ENCODE peak calls at places on chromosomes 3 and 15, in five cellular contexts. One of them, this sample, is unnamed.

GRCh38 chr15:69762373-69763148 is 309.9 kb downstream of the RPLP1 start:
- DNase-seq in IMR-90: no peak
- DNase-seq in AG04450: no peak
- DNase-seq in colonic mucosa: no peak
- DNase-seq in hepatocyte: peak; percentile 28
- DNase-seq in this sample: no peak

GRCh38 chr3:127685708-127686511 is 13.2 kb downstream of the ABTB1 start:
- DNase-seq in IMR-90: no peak
- DNase-seq in AG04450: no peak
- DNase-seq in hepatocyte: no peak
- DNase-seq in colonic mucosa: no peak
- DNase-seq in this sample: no peak

GRCh38 chr3:69888040-69888945 is 111.2 kb upstream of the SAMMSON start:
- DNase-seq in AG04450: no peak
- DNase-seq in colonic mucosa: no peak
- DNase-seq in hepatocyte: no peak
- DNase-seq in IMR-90: no peak
- DNase-seq in this sample: no peak

GRCh38 chr3:87410110-87410509 is 133.7 kb upstream of the POU1F1 start:
- DNase-seq in IMR-90: no peak
- DNase-seq in hepatocyte: no peak
- DNase-seq in colonic mucosa: no peak
- DNase-seq in AG04450: no peak
- DNase-seq in this sample: no peak

GRCh38 chr3:30643763-30644462 is 37.5 kb downstream of the TGFBR2 start:
- DNase-seq in AG04450: no peak
- DNase-seq in hepatocyte: no peak
- DNase-seq in colonic mucosa: no peak
- DNase-seq in IMR-90: no peak
- DNase-seq in this sample: no peak

GRCh38 chr3:25365636-25366035 is 62.4 kb upstream of the RARB start:
- DNase-seq in IMR-90: no peak
- DNase-seq in colonic mucosa: no peak
- DNase-seq in AG04450: no peak
- DNase-seq in hepatocyte: peak; percentile 19
- DNase-seq in this sample: no peak

GRCh38 chr3:16338124-16338523 is 73.1 kb downstream of the OXNAD1 start:
- DNase-seq in hepatocyte: no peak
- DNase-seq in AG04450: no peak
- DNase-seq in colonic mucosa: peak; percentile 32
- DNase-seq in IMR-90: no peak
- DNase-seq in this sample: no peak

GRCh38 chr15:96333194-96334016 is 2.9 kb downstream of the NR2F2 start:
- DNase-seq in AG04450: no peak
- DNase-seq in IMR-90: no peak
- DNase-seq in colonic mucosa: peak; percentile 39
- DNase-seq in hepatocyte: peak; percentile 54
- DNase-seq in this sample: peak; percentile 65

GRCh38 chr3:193086688-193087087 is 154.3 kb upstream of the PLAAT1 start:
- DNase-seq in hepatocyte: peak; percentile 30
- DNase-seq in colonic mucosa: no peak
- DNase-seq in AG04450: no peak
- DNase-seq in IMR-90: no peak
- DNase-seq in this sample: no peak

GRCh38 chr15:82995938-82996337 is 9.9 kb downstream of the RAMAC start:
- DNase-seq in IMR-90: peak; percentile 41
- DNase-seq in colonic mucosa: no peak
- DNase-seq in AG04450: no peak
- DNase-seq in hepatocyte: no peak
- DNase-seq in this sample: no peak

GRCh38 chr3:114217266-114217665 is 20.1 kb downstream of the ZNF80 start:
- DNase-seq in IMR-90: no peak
- DNase-seq in hepatocyte: no peak
- DNase-seq in AG04450: no peak
- DNase-seq in colonic mucosa: no peak
- DNase-seq in this sample: no peak

GRCh38 chr15:80967451-80967850 is 22.2 kb downstream of the MESD start:
- DNase-seq in hepatocyte: peak; percentile 46
- DNase-seq in AG04450: peak; percentile 72
- DNase-seq in IMR-90: peak; percentile 76
- DNase-seq in colonic mucosa: no peak
- DNase-seq in this sample: no peak

GRCh38 chr3:186277268-186277909 is 84.6 kb downstream of the DGKG start:
- DNase-seq in AG04450: peak; percentile 37
- DNase-seq in IMR-90: peak; percentile 75
- DNase-seq in colonic mucosa: no peak
- DNase-seq in hepatocyte: peak; percentile 73
- DNase-seq in this sample: no peak

GRCh38 chr3:7999363-7999762 is 502.3 kb upstream of the LMCD1 start:
- DNase-seq in hepatocyte: no peak
- DNase-seq in IMR-90: no peak
- DNase-seq in AG04450: no peak
- DNase-seq in colonic mucosa: no peak
- DNase-seq in this sample: no peak

GRCh38 chr3:13263770-13264467 is 156.2 kb downstream of the NUP210 start:
- DNase-seq in colonic mucosa: no peak
- DNase-seq in hepatocyte: peak; percentile 32
- DNase-seq in AG04450: no peak
- DNase-seq in IMR-90: no peak
- DNase-seq in this sample: peak; percentile 4

GRCh38 chr15:91956026-91956723 is 102.7 kb downstream of the SLCO3A1 start:
- DNase-seq in IMR-90: peak; percentile 35
- DNase-seq in hepatocyte: no peak
- DNase-seq in colonic mucosa: peak; percentile 32
- DNase-seq in AG04450: no peak
- DNase-seq in this sample: peak; percentile 32

GRCh38 chr15:31486906-31487695 is 160.5 kb downstream of the KLF13 start:
- DNase-seq in colonic mucosa: peak; percentile 19
- DNase-seq in IMR-90: no peak
- DNase-seq in AG04450: no peak
- DNase-seq in hepatocyte: no peak
- DNase-seq in this sample: no peak

GRCh38 chr15:45026646-45027045 is 3.7 kb downstream of the SORD start:
- DNase-seq in hepatocyte: no peak
- DNase-seq in colonic mucosa: no peak
- DNase-seq in AG04450: no peak
- DNase-seq in IMR-90: no peak
- DNase-seq in this sample: no peak

DNA sequence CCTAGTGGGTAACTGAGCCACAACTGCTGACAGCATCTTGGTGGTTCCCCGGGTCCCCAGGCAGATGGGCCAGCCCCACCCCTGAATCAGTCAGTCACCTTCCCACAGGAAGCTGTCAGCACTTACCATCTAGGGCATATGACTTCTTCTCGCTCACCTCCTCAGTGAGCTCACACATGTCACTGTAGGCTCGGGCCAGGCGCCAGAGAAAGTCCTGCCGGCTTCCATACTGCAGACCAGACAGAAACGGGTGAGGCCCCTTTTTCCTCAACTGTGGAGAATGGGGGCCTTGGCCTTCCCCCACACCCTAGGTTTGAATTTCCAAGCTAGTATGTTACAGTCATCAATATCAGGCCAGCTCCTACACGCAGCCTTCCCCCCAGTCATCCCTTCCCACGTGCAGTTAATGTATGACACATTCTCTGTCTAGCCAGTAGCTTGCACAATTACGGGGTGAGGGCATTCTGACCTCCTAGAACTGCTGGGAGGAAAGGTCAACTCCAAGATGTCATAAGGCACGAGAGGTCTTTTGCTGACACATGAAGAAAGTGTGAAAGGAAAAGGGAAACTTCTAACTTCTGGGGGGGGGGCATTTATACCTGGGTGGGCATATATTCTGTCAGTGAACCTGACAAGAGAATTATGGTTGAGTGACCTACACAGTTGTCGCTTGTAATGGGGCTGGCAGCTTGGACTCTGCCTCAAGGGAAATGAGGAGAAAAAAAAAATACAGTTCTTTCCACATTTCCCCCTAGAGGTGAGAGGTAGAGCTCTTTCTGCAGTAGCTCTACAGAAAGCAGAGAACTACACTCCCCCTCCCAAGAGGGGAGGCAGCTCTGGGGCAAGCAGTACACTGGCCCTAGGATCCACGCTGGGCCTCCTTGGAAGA is 10.9 kb downstream of the RMDN3 start:
- DNase-seq in colonic mucosa: peak; percentile 22
- DNase-seq in hepatocyte: peak; percentile 44
- DNase-seq in IMR-90: peak; percentile 82
- DNase-seq in AG04450: no peak
- DNase-seq in this sample: no peak
- TF ChIP-seq CTCF in colonic mucosa: no peak
- TF ChIP-seq CTCF in hepatocyte: no peak
- TF ChIP-seq CTCF in IMR-90: no peak
- TF ChIP-seq CTCF in AG04450: peak; percentile 31
- TF ChIP-seq CTCF in this sample: peak; percentile 46

DNA sequence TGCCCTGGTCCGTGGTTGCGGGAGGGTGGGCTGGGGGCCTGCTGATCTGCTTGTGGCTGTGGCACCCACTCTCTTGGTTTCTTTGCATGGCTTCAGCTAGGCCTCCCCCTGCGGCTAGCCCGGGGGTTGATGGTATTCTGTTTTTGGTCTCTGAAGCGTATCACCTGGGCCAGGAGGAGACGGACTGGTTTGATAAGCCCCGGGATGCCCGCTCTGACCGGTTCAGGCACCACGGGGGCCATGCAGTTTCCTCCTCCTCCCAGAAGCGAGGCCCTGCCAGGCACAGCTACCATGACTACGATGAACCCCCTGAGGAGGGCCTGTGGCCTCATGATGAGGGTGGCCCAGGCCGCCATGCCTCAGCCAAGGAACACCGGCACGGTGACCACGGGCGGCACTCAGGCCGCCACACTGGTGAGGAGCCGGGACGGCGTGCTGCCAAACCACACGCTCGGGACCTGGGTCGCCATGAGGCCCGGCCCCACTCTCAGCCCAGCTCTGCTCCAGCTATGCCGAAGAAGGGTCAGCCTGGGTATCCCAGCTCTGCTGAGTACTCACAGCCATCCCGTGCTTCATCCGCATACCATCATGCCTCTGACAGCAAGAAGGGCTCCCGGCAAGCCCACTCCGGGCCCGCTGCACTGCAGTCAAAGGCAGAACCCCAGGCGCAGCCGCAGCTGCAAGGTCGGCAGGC is 11.3 kb upstream of the APEH start:
- DNase-seq in AG04450: no peak
- DNase-seq in colonic mucosa: no peak
- DNase-seq in IMR-90: no peak
- DNase-seq in hepatocyte: no peak
- DNase-seq in this sample: no peak
- TF ChIP-seq CTCF in AG04450: no peak
- TF ChIP-seq CTCF in colonic mucosa: no peak
- TF ChIP-seq CTCF in IMR-90: no peak
- TF ChIP-seq CTCF in hepatocyte: no peak
- TF ChIP-seq CTCF in this sample: no peak

GRCh38 chr15:33392453-33392852 is 81.7 kb downstream of the RYR3 start:
- DNase-seq in colonic mucosa: no peak
- DNase-seq in hepatocyte: no peak
- DNase-seq in IMR-90: no peak
- DNase-seq in AG04450: no peak
- DNase-seq in this sample: no peak
- TF ChIP-seq CTCF in colonic mucosa: no peak
- TF ChIP-seq CTCF in hepatocyte: no peak
- TF ChIP-seq CTCF in IMR-90: no peak
- TF ChIP-seq CTCF in AG04450: no peak
- TF ChIP-seq CTCF in this sample: peak; percentile 15

GRCh38 chr3:117763561-117763960 is 1054.0 kb downstream of the TUSC7 start:
- DNase-seq in AG04450: no peak
- DNase-seq in colonic mucosa: no peak
- DNase-seq in IMR-90: no peak
- DNase-seq in hepatocyte: no peak
- DNase-seq in this sample: no peak
- TF ChIP-seq CTCF in AG04450: no peak
- TF ChIP-seq CTCF in colonic mucosa: no peak
- TF ChIP-seq CTCF in IMR-90: no peak
- TF ChIP-seq CTCF in hepatocyte: no peak
- TF ChIP-seq CTCF in this sample: no peak

GRCh38 chr15:29596266-29596665 is 226.0 kb downstream of the TJP1 start:
- DNase-seq in IMR-90: peak; percentile 45
- DNase-seq in hepatocyte: peak; percentile 10
- DNase-seq in colonic mucosa: no peak
- DNase-seq in AG04450: no peak
- DNase-seq in this sample: no peak
- TF ChIP-seq CTCF in IMR-90: peak; percentile 44
- TF ChIP-seq CTCF in hepatocyte: no peak
- TF ChIP-seq CTCF in colonic mucosa: no peak
- TF ChIP-seq CTCF in AG04450: peak; percentile 32
- TF ChIP-seq CTCF in this sample: no peak

GRCh38 chr15:40932146-40932545 is 3.0 kb downstream of the DLL4 start:
- DNase-seq in hepatocyte: no peak
- DNase-seq in colonic mucosa: peak; percentile 50
- DNase-seq in AG04450: no peak
- DNase-seq in IMR-90: no peak
- DNase-seq in this sample: no peak

GRCh38 chr15:40929730-40930429 is 740 bp downstream of the DLL4 start:
- DNase-seq in hepatocyte: peak; percentile 74
- DNase-seq in IMR-90: peak; percentile 64
- DNase-seq in AG04450: no peak
- DNase-seq in colonic mucosa: peak; percentile 62
- DNase-seq in this sample: peak; percentile 82

GRCh38 chr15:40931300-40932142 is 2.4 kb downstream of the DLL4 start:
- DNase-seq in hepatocyte: no peak
- DNase-seq in AG04450: no peak
- DNase-seq in IMR-90: no peak
- DNase-seq in colonic mucosa: peak; percentile 42
- DNase-seq in this sample: no peak

GRCh38 chr15:40928975-40929729 is at the start of gene DLL4:
- DNase-seq in colonic mucosa: peak; percentile 89
- DNase-seq in hepatocyte: peak; percentile 86
- DNase-seq in IMR-90: peak; percentile 59
- DNase-seq in AG04450: peak; percentile 24
- DNase-seq in this sample: peak; percentile 83

DNA sequence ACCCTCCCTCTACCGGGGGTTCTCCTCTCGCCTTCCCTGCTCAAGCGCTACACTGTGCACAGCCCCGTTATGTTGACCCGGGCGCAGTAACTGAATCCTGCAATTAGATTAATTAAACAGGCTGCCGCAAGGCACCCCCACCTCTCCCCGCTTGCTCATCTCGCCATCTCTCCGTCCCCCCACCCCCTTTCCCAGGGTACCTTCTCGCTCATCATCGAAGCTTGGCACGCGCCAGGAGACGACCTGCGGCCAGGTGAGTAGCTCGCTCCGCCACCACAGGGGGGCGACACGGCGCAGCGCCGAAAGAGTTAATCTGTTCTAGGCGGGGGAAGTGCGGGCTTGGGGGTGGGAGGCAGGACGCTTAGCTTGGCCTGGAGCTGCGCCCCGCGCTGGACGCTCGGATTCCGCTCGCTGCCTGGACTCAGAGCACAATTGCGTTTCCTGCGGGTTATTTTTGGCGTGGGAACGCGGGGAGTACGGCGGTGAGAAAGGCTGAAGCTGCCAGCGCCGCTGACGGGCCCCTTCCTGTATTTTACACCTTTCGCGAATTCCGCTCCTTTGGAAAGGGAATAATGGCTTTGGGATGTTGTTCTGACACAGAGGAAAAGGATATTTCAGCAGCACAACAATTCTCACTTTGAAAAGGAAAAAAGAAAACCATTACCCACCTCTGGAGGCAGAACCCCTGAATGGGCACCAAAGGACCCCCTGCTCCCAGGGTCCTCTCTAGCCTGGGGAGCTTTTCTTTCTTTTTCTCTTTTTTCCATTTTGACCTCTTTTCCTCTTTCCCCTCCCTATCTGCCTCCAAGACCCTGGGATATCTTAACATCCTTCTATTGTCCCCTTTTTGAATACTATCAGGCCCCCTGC is 1.5 kb downstream of the DLL4 start:
- DNase-seq in IMR-90: peak; percentile 51
- DNase-seq in colonic mucosa: peak; percentile 81
- DNase-seq in AG04450: no peak
- DNase-seq in hepatocyte: peak; percentile 74
- DNase-seq in this sample: peak; percentile 75
- TF ChIP-seq CTCF in IMR-90: peak; percentile 43
- TF ChIP-seq CTCF in colonic mucosa: peak; percentile 57
- TF ChIP-seq CTCF in AG04450: peak; percentile 72
- TF ChIP-seq CTCF in hepatocyte: peak; percentile 78
- TF ChIP-seq CTCF in this sample: peak; percentile 67